ENCODE peak calls at places on chromosomes 12 and 14, in nine cellular contexts. B, W, V, L, G, I, P, N and F are unnamed samples.

GRCh38 chr14:73833530-73834257 is 17.9 kb upstream of the PTGR2 start:
- DNase-seq in B (no peak), W (peak; percentile 10), V (no peak), L (no peak), G (no peak), I (no peak), P (no peak), N (no peak), F (no peak)

GRCh38 chr12:96237465-96238077 is 43.4 kb downstream of the ELK3 start:
- DNase-seq in B (peak; percentile 93), W (no peak), V (peak; percentile 81), L (peak; percentile 44), G (no peak), I (peak; percentile 52), P (no peak), N (peak; percentile 94), F (no peak)

GRCh38 chr14:100332797-100333196 is 9.7 kb downstream of the SLC25A47 start:
- DNase-seq in B (no peak), W (no peak), V (no peak), L (no peak), G (peak; percentile 41), I (no peak), P (no peak), N (no peak), F (no peak)

GRCh38 chr14:78950654-78951053 is 780.5 kb downstream of the NRXN3 start:
- DNase-seq in B (no peak), W (no peak), V (no peak), L (no peak), G (no peak), I (no peak), P (no peak), N (no peak), F (no peak)

GRCh38 chr14:72443991-72444431 is 449.9 kb downstream of the DPF3 start:
- DNase-seq in B (no peak), W (no peak), V (no peak), L (no peak), G (no peak), I (no peak), P (no peak), N (no peak), F (no peak)

GRCh38 chr14:101137234-101137633 is 233.7 kb upstream of the RTL1 start:
- DNase-seq in B (no peak), W (no peak), V (no peak), L (no peak), G (no peak), I (no peak), P (no peak), N (no peak), F (no peak)

GRCh38 chr12:51200806-51201205 is 17.1 kb downstream of the POU6F1 start:
- DNase-seq in B (no peak), W (no peak), V (no peak), L (no peak), G (no peak), I (no peak), P (no peak), N (no peak), F (no peak)

GRCh38 chr14:99560946-99561683 is 42.9 kb downstream of the CCDC85C start:
- DNase-seq in B (peak; percentile 86), W (no peak), V (no peak), L (peak; percentile 79), G (no peak), I (no peak), P (no peak), N (no peak), F (no peak)

DNA sequence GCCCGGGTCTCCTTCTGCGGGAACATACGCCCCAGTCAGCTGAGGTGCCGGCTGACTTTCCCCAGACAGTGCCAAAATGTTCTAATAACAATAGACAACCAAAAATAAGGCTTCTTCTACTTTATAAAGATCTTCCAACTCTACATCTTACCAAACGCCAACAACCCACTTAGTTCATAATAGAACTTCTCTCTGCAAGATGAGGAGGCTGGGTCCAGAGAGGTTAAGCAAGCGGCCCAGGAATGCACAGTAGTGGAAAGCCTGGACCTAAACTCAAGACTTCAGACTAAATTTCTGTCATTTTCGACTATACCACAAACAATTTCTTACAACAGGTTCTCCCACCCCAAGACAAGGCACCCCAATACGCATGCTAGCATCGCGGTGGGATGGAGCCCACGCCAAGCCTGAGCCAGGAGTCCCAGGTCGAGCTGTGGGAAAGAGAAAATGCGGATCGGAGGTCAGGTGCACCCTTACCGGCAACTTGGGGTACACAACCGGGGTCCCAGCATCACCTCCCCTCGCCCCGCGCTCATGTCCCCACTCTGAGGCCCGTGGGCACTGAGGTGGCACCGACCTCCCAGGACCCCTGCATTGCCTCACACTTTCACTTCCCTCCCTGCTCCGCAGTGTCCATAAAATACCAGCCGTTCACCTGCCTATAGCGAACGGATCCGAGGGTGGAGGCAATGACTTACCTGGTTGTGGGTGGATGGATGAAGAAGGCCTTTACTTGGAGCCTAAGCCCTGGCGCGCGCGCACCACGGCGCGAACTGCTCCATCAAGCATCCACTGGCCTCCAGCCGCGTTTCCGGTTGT is 42.1 kb upstream of the TBX5 start:
- DNase-seq in B (no peak), W (no peak), V (no peak), L (no peak), G (no peak), I (no peak), P (no peak), N (no peak), F (no peak)
- H3K4me3 ChIP-seq in B (no peak overlapping the region), W (peak overlapping the region; percentile 6), V (no peak overlapping the region), L (no peak overlapping the region), G (no peak overlapping the region), I (no peak overlapping the region), P (no peak overlapping the region), N (no peak overlapping the region), F (no peak overlapping the region)

GRCh38 chr12:47226199-47226598 is 146.4 kb upstream of the AMIGO2 start:
- DNase-seq in B (no peak), W (no peak), V (no peak), L (no peak), G (no peak), I (no peak), P (no peak), N (no peak), F (no peak)

GRCh38 chr12:47224563-47225133 is 144.9 kb upstream of the AMIGO2 start:
- DNase-seq in B (no peak), W (no peak), V (no peak), L (no peak), G (no peak), I (no peak), P (no peak), N (no peak), F (no peak)

GRCh38 chr12:47223848-47224213 is 144.1 kb upstream of the AMIGO2 start:
- DNase-seq in B (no peak), W (no peak), V (peak; percentile 42), L (peak; percentile 52), G (no peak), I (no peak), P (no peak), N (no peak), F (no peak)

GRCh38 chr12:47222960-47223847 is 143.4 kb upstream of the AMIGO2 start:
- DNase-seq in B (no peak), W (no peak), V (no peak), L (no peak), G (no peak), I (no peak), P (no peak), N (no peak), F (no peak)

DNA sequence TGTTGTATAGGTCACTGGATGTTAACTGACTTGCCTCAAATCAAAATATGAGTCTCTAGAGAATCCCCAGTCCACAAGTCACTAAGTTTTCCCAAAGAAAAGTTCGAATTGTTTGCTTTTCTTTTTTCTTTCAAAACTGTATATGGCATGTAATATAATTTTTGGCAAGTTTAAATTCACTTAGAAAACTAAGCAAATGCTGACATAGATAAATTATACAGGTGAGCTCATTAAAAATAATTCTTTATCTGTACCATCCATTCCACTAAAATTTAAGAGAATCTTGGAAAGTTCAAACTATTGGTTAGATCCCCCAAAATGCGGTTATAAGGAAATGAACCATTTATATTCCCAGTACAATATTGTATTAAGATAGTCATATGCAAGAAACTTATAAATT is 145.6 kb upstream of the AMIGO2 start:
- DNase-seq in B (no peak), W (no peak), V (no peak), L (no peak), G (no peak), I (no peak), P (no peak), N (no peak), F (no peak)
- H3K4me1 ChIP-seq in B (peaks cover 15% of the 10 kb centered on the region), W (peaks cover 11% of the 10 kb centered on the region), V (peaks cover 7% of the 10 kb centered on the region), L (no peaks in the 10 kb centered on the region), G (peaks cover 30% of the 10 kb centered on the region), I (peaks cover 79% of the 10 kb centered on the region), P (no peaks in the 10 kb centered on the region), N (peaks cover 27% of the 10 kb centered on the region), F (no peaks in the 10 kb centered on the region)

DNA sequence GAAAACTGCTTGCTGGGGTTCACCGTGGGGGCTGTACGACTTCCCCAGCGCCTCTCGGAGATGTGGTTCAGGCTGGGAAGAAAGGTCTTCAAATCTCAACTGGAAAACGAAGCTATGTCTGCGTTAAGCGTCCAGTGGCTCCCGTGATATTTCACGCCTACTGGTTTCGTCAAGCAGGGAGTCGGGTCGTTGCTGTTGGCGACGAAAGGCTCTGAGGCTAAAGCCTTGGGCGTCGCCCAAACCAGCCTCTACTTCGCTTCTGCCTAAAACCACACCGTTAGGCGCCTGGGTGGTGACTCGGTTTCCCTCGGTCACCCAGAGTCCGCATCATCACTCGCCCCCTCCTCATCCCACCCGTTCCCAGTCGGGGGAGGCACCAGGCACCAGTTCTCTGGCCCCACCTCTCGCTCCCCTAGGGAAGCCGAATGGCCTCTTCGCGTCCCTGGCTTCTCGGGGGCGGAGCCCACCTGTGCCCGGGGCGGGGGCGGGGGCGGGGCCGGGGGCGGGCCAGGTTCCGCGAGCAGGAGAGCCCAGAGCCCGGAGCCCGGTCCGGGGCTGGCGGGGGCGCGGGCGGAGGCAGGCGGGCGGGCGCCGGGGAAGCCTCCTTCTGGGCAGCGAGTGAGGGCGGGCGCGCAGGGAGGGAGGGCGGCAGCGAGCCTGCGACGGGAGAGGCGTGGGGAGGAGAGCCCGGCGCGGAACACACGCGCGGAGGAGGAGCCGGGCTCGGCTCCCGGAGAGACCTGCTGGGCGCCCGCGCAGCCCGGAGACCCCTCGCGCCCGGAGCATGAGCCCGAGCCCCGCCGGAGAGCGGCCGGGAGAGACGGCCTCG is at the start of gene B4GALNT3:
- DNase-seq in B (no peak), W (peak; percentile 83), V (peak; percentile 62), L (peak; percentile 83), G (peak; percentile 83), I (peak; percentile 33), P (peak; percentile 57), N (peak; percentile 54), F (peak; percentile 72)
- H3K27me3 ChIP-seq in B (peaks cover 14% of the 10 kb centered on the region), W (no peaks in the 10 kb centered on the region), V (no peaks in the 10 kb centered on the region), L (no peaks in the 10 kb centered on the region), G (peaks cover 40% of the 10 kb centered on the region), I (no peaks in the 10 kb centered on the region), P (peaks cover 47% of the 10 kb centered on the region), N (no peaks in the 10 kb centered on the region), F (no peaks in the 10 kb centered on the region)

DNA sequence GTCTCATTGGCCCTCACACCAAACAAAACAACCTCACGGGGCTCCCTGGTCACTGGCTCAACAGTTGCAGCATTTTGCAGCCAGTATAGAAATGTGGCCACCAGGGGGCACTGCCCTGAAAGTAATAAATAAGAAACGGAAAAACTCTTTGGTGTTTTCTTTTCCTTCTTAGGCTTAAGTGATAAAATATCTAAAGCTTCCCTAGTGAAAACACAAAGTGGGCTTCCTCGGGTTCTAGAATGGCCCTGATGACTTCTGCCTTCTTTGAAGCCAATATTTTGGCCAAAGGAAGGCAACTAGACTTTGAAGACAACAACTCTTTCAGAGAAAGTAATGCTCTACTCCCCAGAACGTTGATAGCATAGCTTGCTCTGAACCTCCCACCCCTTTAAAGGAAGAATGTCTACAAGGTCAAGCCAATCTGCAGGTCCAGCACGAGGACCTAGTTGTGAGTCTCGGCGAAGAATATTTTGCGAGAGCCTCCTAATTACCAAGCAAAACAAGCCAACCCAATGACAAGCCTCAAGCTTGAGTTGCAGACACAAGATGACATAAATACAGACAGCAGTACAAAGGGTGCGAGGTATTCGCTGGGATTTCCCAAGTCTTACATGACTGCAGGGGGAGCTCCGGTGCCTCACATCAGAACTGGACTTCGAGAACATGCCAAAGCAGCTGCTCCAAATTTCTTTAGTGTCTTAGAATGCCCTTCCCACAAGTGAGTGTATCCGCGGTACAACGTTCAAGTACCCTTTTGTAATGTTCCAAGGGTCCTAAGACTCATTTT is 2.6 kb downstream of the ITPK1 start:
- DNase-seq in B (peak; percentile 92), W (peak; percentile 93), V (peak; percentile 75), L (peak; percentile 90), G (peak; percentile 85), I (peak; percentile 75), P (peak; percentile 73), N (peak; percentile 78), F (peak; percentile 88)
- H3K4me3 ChIP-seq in B (peak overlapping the region; percentile 88), W (no peak overlapping the region), V (peak overlapping the region; percentile 71), L (peak overlapping the region; percentile 70), G (peak overlapping the region; percentile 87), I (peak overlapping the region; percentile 25), P (peak overlapping the region; percentile 7), N (peak overlapping the region; percentile 99), F (peak overlapping the region; percentile 65)